ENCODE peak calls at places on chromosomes 2 and 18, in four cellular contexts. One of them, this sample, is unnamed.

GRCh38 chr2:46187112-46187618 is 110.0 kb upstream of the EPAS1 start:
- DNase-seq in lower lobe of right lung: no peak
- DNase-seq in stimulated activated naive B cell treated with anti-CD40 and anti-IgM and Interleukin-4, amounts not matched to agents 10 μg/mL and 1 μg/mL and 100 μg/mL, for 72 hours: no peak
- DNase-seq in breast epithelium: no peak
- DNase-seq in this sample: no peak

GRCh38 chr18:76783786-76784484 is 38.4 kb upstream of the ZNF236 start:
- DNase-seq in lower lobe of right lung: no peak
- DNase-seq in stimulated activated naive B cell treated with anti-CD40 and anti-IgM and Interleukin-4, amounts not matched to agents 10 μg/mL and 1 μg/mL and 100 μg/mL, for 72 hours: no peak
- DNase-seq in breast epithelium: no peak
- DNase-seq in this sample: no peak

GRCh38 chr18:32148185-32148870 is 41.5 kb upstream of the MEP1B start:
- DNase-seq in lower lobe of right lung: no peak
- DNase-seq in stimulated activated naive B cell treated with anti-CD40 and anti-IgM and Interleukin-4, amounts not matched to agents 10 μg/mL and 1 μg/mL and 100 μg/mL, for 72 hours: no peak
- DNase-seq in breast epithelium: no peak
- DNase-seq in this sample: no peak

GRCh38 chr2:235471186-235471747 is 22.6 kb upstream of the AGAP1 start:
- DNase-seq in lower lobe of right lung: no peak
- DNase-seq in stimulated activated naive B cell treated with anti-CD40 and anti-IgM and Interleukin-4, amounts not matched to agents 10 μg/mL and 1 μg/mL and 100 μg/mL, for 72 hours: no peak
- DNase-seq in breast epithelium: no peak
- DNase-seq in this sample: no peak

GRCh38 chr2:73930386-73930785 is 3.7 kb downstream of the DGUOK start:
- DNase-seq in lower lobe of right lung: no peak
- DNase-seq in stimulated activated naive B cell treated with anti-CD40 and anti-IgM and Interleukin-4, amounts not matched to agents 10 μg/mL and 1 μg/mL and 100 μg/mL, for 72 hours: no peak
- DNase-seq in breast epithelium: no peak
- DNase-seq in this sample: no peak

GRCh38 chr18:50401888-50402287 is 27.0 kb downstream of the SKA1 start:
- DNase-seq in lower lobe of right lung: peak
- DNase-seq in stimulated activated naive B cell treated with anti-CD40 and anti-IgM and Interleukin-4, amounts not matched to agents 10 μg/mL and 1 μg/mL and 100 μg/mL, for 72 hours: no peak
- DNase-seq in breast epithelium: no peak
- DNase-seq in this sample: peak

GRCh38 chr2:71453404-71454220 is at the start of gene DYSF:
- DNase-seq in lower lobe of right lung: peak
- DNase-seq in stimulated activated naive B cell treated with anti-CD40 and anti-IgM and Interleukin-4, amounts not matched to agents 10 μg/mL and 1 μg/mL and 100 μg/mL, for 72 hours: no peak
- DNase-seq in breast epithelium: no peak
- DNase-seq in this sample: no peak

GRCh38 chr2:147006724-147007123 is 838.1 kb upstream of the ACVR2A start:
- DNase-seq in lower lobe of right lung: no peak
- DNase-seq in stimulated activated naive B cell treated with anti-CD40 and anti-IgM and Interleukin-4, amounts not matched to agents 10 μg/mL and 1 μg/mL and 100 μg/mL, for 72 hours: no peak
- DNase-seq in breast epithelium: no peak
- DNase-seq in this sample: no peak

GRCh38 chr18:45686892-45687611 is 36.9 kb upstream of the SLC14A1 start:
- DNase-seq in lower lobe of right lung: peak
- DNase-seq in stimulated activated naive B cell treated with anti-CD40 and anti-IgM and Interleukin-4, amounts not matched to agents 10 μg/mL and 1 μg/mL and 100 μg/mL, for 72 hours: peak
- DNase-seq in breast epithelium: no peak
- DNase-seq in this sample: no peak

GRCh38 chr2:146108993-146109392 is 1589.1 kb upstream of the ZEB2 start:
- DNase-seq in lower lobe of right lung: no peak
- DNase-seq in stimulated activated naive B cell treated with anti-CD40 and anti-IgM and Interleukin-4, amounts not matched to agents 10 μg/mL and 1 μg/mL and 100 μg/mL, for 72 hours: no peak
- DNase-seq in breast epithelium: no peak
- DNase-seq in this sample: no peak

GRCh38 chr2:240356700-240357640 is 78.5 kb upstream of the GPC1 start:
- DNase-seq in lower lobe of right lung: peak
- DNase-seq in stimulated activated naive B cell treated with anti-CD40 and anti-IgM and Interleukin-4, amounts not matched to agents 10 μg/mL and 1 μg/mL and 100 μg/mL, for 72 hours: no peak
- DNase-seq in breast epithelium: no peak
- DNase-seq in this sample: no peak

GRCh38 chr2:226216578-226216977 is 583.0 kb downstream of the IRS1 start:
- DNase-seq in lower lobe of right lung: no peak
- DNase-seq in stimulated activated naive B cell treated with anti-CD40 and anti-IgM and Interleukin-4, amounts not matched to agents 10 μg/mL and 1 μg/mL and 100 μg/mL, for 72 hours: no peak
- DNase-seq in breast epithelium: no peak
- DNase-seq in this sample: no peak

GRCh38 chr2:101124684-101125366 is 26.4 kb downstream of the TBC1D8 start:
- DNase-seq in lower lobe of right lung: peak
- DNase-seq in stimulated activated naive B cell treated with anti-CD40 and anti-IgM and Interleukin-4, amounts not matched to agents 10 μg/mL and 1 μg/mL and 100 μg/mL, for 72 hours: no peak
- DNase-seq in breast epithelium: no peak
- DNase-seq in this sample: no peak

GRCh38 chr2:15426606-15427005 is 134.5 kb downstream of the NBAS start:
- DNase-seq in lower lobe of right lung: no peak
- DNase-seq in stimulated activated naive B cell treated with anti-CD40 and anti-IgM and Interleukin-4, amounts not matched to agents 10 μg/mL and 1 μg/mL and 100 μg/mL, for 72 hours: no peak
- DNase-seq in breast epithelium: no peak
- DNase-seq in this sample: no peak

GRCh38 chr2:195094330-195094729 is 562.7 kb upstream of the SLC39A10 start:
- DNase-seq in lower lobe of right lung: no peak
- DNase-seq in stimulated activated naive B cell treated with anti-CD40 and anti-IgM and Interleukin-4, amounts not matched to agents 10 μg/mL and 1 μg/mL and 100 μg/mL, for 72 hours: peak
- DNase-seq in breast epithelium: no peak
- DNase-seq in this sample: no peak